ENCODE peak calls at places on chromosomes 5 and 9, in six cellular contexts. O is skeletal muscle cell, W is heart left ventricle, X is AG10803, D is Panc1, L is NCI-H1436. R is an unnamed sample.
A peak's percentile ranks its signal among the peaks of the same experiment; 100 is the strongest.

GRCh38 chr5:147688965-147689364 is 93.6 kb downstream of the JAKMIP2 start:
- DNase-seq in O (peak; percentile 64), W (no peak), D (no peak), L (no peak), X (no peak), R (no peak)

GRCh38 chr5:142671801-142672200 is 14.1 kb downstream of the FGF1 start:
- DNase-seq in X (peak; percentile 87), W (no peak), L (no peak), D (no peak), O (peak; percentile 54), R (peak; percentile 70)

GRCh38 chr5:112876362-112876761 is 15.3 kb downstream of the SRP19 start:
- DNase-seq in W (no peak), X (no peak), O (no peak), D (no peak), L (no peak), R (no peak)

GRCh38 chr9:123407537-123407828 is 51.5 kb downstream of the CRB2 start:
- DNase-seq in X (no peak), O (no peak), W (no peak), D (no peak), L (no peak), R (no peak)

GRCh38 chr5:135887881-135888614 is 7.6 kb downstream of the IL9 start:
- DNase-seq in L (no peak), X (peak; percentile 41), D (no peak), W (no peak), O (peak; percentile 38), R (no peak)

GRCh38 chr9:120583958-120584369 is 4.0 kb upstream of the CDK5RAP2 start:
- DNase-seq in W (peak; percentile 44), X (peak; percentile 96), O (peak; percentile 66), L (peak; percentile 54), D (no peak), R (peak; percentile 56)

GRCh38 chr9:89386797-89387196 is 68.5 kb downstream of the SECISBP2 start:
- DNase-seq in O (no peak), X (no peak), W (peak; percentile 29), D (no peak), L (no peak), R (no peak)

GRCh38 chr9:38278457-38278856 is 114.0 kb upstream of the ALDH1B1 start:
- DNase-seq in O (no peak), L (no peak), X (no peak), D (no peak), W (no peak), R (no peak)

GRCh38 chr9:82106536-82106935 is 118.0 kb downstream of the SPATA31D1 start:
- DNase-seq in D (no peak), L (no peak), X (no peak), W (no peak), O (no peak), R (no peak)

GRCh38 chr5:3323144-3323543 is 272.5 kb upstream of the IRX1 start:
- DNase-seq in D (no peak), L (no peak), O (no peak), X (no peak), W (no peak), R (no peak)

GRCh38 chr5:112186401-112186990 is 232.6 kb downstream of the EPB41L4A start:
- DNase-seq in X (peak; percentile 58), O (peak; percentile 7), W (no peak), L (no peak), D (no peak), R (no peak)

GRCh38 chr5:137666901-137667300 is 69.0 kb downstream of the KLHL3 start:
- DNase-seq in W (no peak), D (no peak), X (no peak), O (no peak), L (no peak), R (no peak)

GRCh38 chr9:85859751-85860150 is 81.2 kb upstream of the NAA35 start:
- DNase-seq in W (no peak), O (no peak), D (no peak), L (peak; percentile 7), X (no peak), R (no peak)

GRCh38 chr9:77293949-77294348 is 116.6 kb downstream of the VPS13A start:
- DNase-seq in D (no peak), W (no peak), L (no peak), O (no peak), X (no peak), R (no peak)

GRCh38 chr9:95533996-95534680 is 17.4 kb upstream of the PTCH1 start:
- DNase-seq in X (no peak), W (no peak), L (no peak), O (no peak), D (no peak), R (no peak)

GRCh38 chr9:130970052-130970451 is 31.0 kb upstream of the FIBCD1 start:
- DNase-seq in W (no peak), D (no peak), L (no peak), X (no peak), O (no peak), R (no peak)

GRCh38 chr5:120368923-120369715 is 95.0 kb upstream of the PRR16 start:
- DNase-seq in X (no peak), O (no peak), D (no peak), W (no peak), L (no peak), R (no peak)

GRCh38 chr9:97891736-97892135 is 30.6 kb downstream of the TRMO start:
- DNase-seq in D (no peak), L (no peak), X (peak; percentile 19), W (no peak), O (no peak), R (no peak)

GRCh38 chr5:36692791-36693763 is 86.7 kb downstream of the SLC1A3 start:
- DNase-seq in D (no peak), L (no peak), W (peak; percentile 73), O (no peak), X (peak; percentile 74), R (peak; percentile 40)

GRCh38 chr9:4011062-4011461 is 288.8 kb downstream of the GLIS3 start:
- DNase-seq in W (no peak), O (no peak), X (no peak), L (no peak), D (no peak), R (no peak)

GRCh38 chr5:181187500-181188213 is 17.3 kb downstream of the TRIM7 start:
- DNase-seq in W (peak; percentile 67), X (peak; percentile 86), O (peak; percentile 39), D (peak; percentile 95), L (no peak), R (no peak)

GRCh38 chr5:92504346-92504745 is 1076.7 kb downstream of the NR2F1-AS1 start:
- DNase-seq in O (no peak), W (no peak), X (no peak), L (no peak), D (no peak), R (no peak)

GRCh38 chr5:29770936-29771335 is 1422.5 kb upstream of the CDH6 start:
- DNase-seq in W (no peak), O (no peak), X (no peak), D (no peak), L (no peak), R (no peak)

GRCh38 chr9:18457498-18457897 is 16.5 kb upstream of the ADAMTSL1 start:
- DNase-seq in O (no peak), W (no peak), L (no peak), X (no peak), D (no peak), R (no peak)

GRCh38 chr9:38389313-38389712 is 3.2 kb upstream of the ALDH1B1 start:
- DNase-seq in O (no peak), D (no peak), W (no peak), L (no peak), X (peak; percentile 45), R (no peak)